ENCODE peak calls at places on chromosomes 1 and 21, in seven cellular contexts. U is Peyer's patch, Y is mucosa of descending colon, G is progenitor cell of endocrine pancreas, J is ovary, Z is AG04449, K is SK-N-SH. E is an unnamed sample.

GRCh38 chr1:22508329-22508728 is 55.0 kb upstream of the EPHA8 start:
- DNase-seq in U (no peak), Y (no peak), G (no peak), J (no peak), Z (no peak), K (no peak), E (no peak)

GRCh38 chr1:41659159-41659495 is 174.6 kb upstream of the EDN2 start:
- DNase-seq in U (no peak), Y (no peak), G (no peak), J (no peak), Z (no peak), K (no peak), E (no peak)

GRCh38 chr1:84298688-84299535 is 2.6 kb upstream of the SAMD13 start:
- DNase-seq in U (peak; percentile 23), Y (peak; percentile 69), G (peak; percentile 30), J (no peak), Z (no peak), K (peak; percentile 77), E (no peak)

GRCh38 chr1:23352096-23352695 is 8.1 kb upstream of the HNRNPR start:
- DNase-seq in U (no peak), Y (no peak), G (no peak), J (no peak), Z (no peak), K (no peak), E (no peak)

GRCh38 chr1:40630488-40631223 is 34.8 kb downstream of the RIMS3 start:
- DNase-seq in U (no peak), Y (no peak), G (peak; percentile 37), J (no peak), Z (no peak), K (peak; percentile 72), E (no peak)

GRCh38 chr1:187396226-187396625 is 567.5 kb downstream of the PLA2G4A start:
- DNase-seq in U (no peak), Y (no peak), G (no peak), J (no peak), Z (no peak), K (no peak), E (no peak)

GRCh38 chr1:205285391-205286101 is 36.0 kb downstream of the NUAK2 start:
- DNase-seq in U (peak; percentile 74), Y (peak; percentile 15), G (no peak), J (no peak), Z (no peak), K (no peak), E (peak; percentile 46)

GRCh38 chr1:52669696-52670095 is 28.5 kb downstream of the COA7 start:
- DNase-seq in U (no peak), Y (no peak), G (no peak), J (no peak), Z (peak; percentile 56), K (no peak), E (no peak)

GRCh38 chr1:67489643-67490042 is 59.4 kb upstream of the SERBP1 start:
- DNase-seq in U (no peak), Y (no peak), G (no peak), J (no peak), Z (no peak), K (peak; percentile 31), E (no peak)

DNA sequence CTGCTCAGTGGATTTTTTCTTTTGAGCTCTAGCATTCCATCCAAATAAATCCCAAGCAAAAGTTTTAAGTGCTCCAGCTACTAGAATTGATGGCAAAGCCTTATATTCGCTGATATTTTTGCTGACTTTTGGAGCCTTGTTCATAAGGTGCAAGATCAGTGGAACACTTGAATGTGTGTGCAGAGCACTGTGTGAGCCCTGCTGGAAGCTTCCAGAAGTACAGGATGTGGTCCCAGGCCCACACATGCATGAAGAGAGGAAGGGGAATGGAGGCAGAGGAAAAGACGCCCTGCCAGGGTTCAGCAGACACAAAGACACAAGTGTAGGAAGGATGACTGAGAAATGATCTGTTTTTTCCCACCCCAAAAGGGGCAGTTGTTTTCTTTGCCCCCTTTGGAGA is 169.4 kb downstream of the KCNJ6 start:
- DNase-seq in U (no peak), Y (no peak), G (no peak), J (no peak), Z (no peak), K (no peak), E (no peak)
- TF ChIP-seq CTCF in U (no peak), Y (no peak), G (peak; percentile 15), J (no peak), Z (no peak), K (no peak), E (no peak)

DNA sequence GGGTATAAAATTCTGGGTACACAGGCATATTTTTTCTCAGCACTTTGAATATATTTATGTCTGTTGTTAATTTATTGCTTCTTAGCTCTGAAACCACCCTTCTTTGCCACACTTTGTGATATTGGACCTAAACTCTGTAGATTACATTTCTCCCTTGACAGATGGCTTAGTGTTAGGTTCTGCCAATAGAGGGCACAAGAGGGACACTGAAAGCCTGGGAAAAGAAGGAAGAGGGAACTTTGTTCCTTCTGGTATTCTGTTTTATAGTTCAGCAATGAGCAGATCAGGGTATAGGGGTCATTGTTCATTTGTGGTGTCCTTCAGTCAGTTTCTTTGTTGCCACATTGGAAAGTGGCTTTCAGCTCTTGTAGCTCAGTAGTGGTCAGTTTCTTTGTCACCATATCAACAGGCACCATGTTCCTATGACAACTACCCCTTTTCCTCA is 423.5 kb upstream of the PROX1 start:
- DNase-seq in U (no peak), Y (no peak), G (no peak), J (no peak), Z (no peak), K (no peak), E (no peak)
- TF ChIP-seq CTCF in U (no peak), Y (peak; percentile 23), G (peak; percentile 35), J (no peak), Z (no peak), K (no peak), E (no peak)

GRCh38 chr1:94026869-94027388 is 94.0 kb downstream of the ABCA4 start:
- DNase-seq in U (no peak), Y (no peak), G (no peak), J (no peak), Z (no peak), K (no peak), E (no peak)

GRCh38 chr1:94027735-94028515 is 93.0 kb downstream of the ABCA4 start:
- DNase-seq in U (no peak), Y (no peak), G (no peak), J (no peak), Z (no peak), K (no peak), E (no peak)

GRCh38 chr1:94022471-94023189 is 98.3 kb downstream of the ABCA4 start:
- DNase-seq in U (no peak), Y (no peak), G (no peak), J (no peak), Z (peak; percentile 96), K (no peak), E (no peak)

GRCh38 chr1:94024109-94024792 is 96.7 kb downstream of the ABCA4 start:
- DNase-seq in U (no peak), Y (no peak), G (no peak), J (no peak), Z (no peak), K (no peak), E (no peak)

DNA sequence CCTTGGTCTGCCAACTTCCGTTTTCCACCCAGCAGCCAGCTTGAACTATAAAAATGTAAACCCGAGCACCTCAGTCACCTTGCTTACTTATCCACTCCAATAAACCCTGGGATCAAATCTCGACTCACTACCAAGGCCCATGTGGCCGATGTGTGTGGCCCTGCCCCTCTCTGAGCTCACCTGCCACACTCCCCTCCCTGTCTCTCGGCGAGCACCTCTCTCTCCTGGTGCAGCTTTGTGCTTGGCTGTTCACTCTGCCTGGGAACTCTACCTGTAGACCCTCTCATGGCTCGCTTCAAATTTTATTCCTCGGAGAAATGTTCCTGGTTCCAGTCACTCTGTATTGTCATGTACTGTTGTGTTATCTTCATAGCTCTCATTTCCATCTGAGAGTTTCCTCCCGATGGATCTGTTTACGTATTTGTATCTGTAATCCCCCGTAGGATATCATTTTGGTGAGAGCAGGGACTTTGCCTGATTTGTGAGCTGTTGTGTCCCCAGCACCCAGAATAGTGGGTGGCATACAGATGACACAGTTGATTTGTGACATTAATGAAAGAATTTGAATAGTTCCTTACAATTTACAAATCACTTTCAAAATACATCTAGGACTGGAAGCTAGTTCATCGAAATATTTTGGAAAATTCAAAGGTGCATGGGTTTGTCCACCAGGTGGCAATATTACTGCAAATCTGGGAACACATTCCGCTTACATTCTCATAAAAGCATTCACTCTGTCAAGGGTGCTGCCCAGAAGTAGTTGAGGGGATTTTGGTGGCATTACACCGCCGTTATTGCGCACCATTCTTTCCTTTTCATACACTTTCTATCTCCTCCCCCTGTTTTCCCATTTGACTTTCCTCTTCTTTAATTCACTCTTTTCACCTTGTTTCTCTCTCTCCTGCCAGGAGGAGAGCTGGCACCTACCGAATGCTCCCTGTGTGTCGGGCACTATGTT is 95.3 kb downstream of the ABCA4 start:
- DNase-seq in U (no peak), Y (no peak), G (no peak), J (peak; percentile 51), Z (no peak), K (peak; percentile 74), E (no peak)
- TF ChIP-seq CTCF in U (peak; percentile 44), Y (peak; percentile 65), G (peak; percentile 83), J (peak; percentile 81), Z (peak; percentile 41), K (peak; percentile 85), E (no peak)

GRCh38 chr1:192448026-192448578 is 127.5 kb upstream of the RGS1 start:
- DNase-seq in U (no peak), Y (no peak), G (no peak), J (no peak), Z (no peak), K (no peak), E (no peak)

GRCh38 chr1:192442736-192443135 is 125.9 kb downstream of the RGS21 start:
- DNase-seq in U (no peak), Y (no peak), G (no peak), J (no peak), Z (no peak), K (no peak), E (no peak)

GRCh38 chr1:192445243-192445642 is 128.5 kb downstream of the RGS21 start:
- DNase-seq in U (no peak), Y (no peak), G (no peak), J (no peak), Z (no peak), K (no peak), E (no peak)

GRCh38 chr1:192443616-192444015 is 126.8 kb downstream of the RGS21 start:
- DNase-seq in U (no peak), Y (no peak), G (no peak), J (no peak), Z (no peak), K (no peak), E (no peak)

GRCh38 chr1:192445849-192446489 is 129.2 kb downstream of the RGS21 start:
- DNase-seq in U (peak; percentile 41), Y (no peak), G (peak; percentile 39), J (peak; percentile 51), Z (no peak), K (no peak), E (no peak)
- TF ChIP-seq CTCF in U (peak; percentile 91), Y (peak; percentile 67), G (peak; percentile 89), J (peak; percentile 62), Z (peak; percentile 18), K (peak; percentile 97), E (peak; percentile 87)

DNA sequence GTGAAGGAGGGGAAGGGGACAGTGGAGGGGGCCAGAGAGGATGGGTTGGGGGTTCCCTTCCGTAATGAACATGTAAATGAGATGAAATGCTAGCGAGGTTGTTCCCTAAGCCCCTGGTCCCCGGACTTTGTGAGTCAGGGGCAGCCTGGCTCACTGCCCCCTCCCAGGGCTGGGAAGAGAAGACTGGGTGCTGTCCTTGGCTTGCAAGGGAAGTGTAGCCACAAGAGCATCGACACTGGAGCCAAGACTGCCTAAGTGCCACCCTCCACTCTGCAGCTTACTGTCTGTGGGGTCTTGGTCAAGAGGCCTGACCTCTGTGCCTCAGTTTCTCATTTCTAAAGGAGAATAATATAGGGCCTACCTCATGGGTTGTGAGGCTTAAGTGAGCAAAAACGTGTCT is 483 bp downstream of the PEAR1 start:
- DNase-seq in U (no peak), Y (peak; percentile 15), G (no peak), J (no peak), Z (no peak), K (no peak), E (no peak)
- TF ChIP-seq CTCF in U (no peak), Y (no peak), G (no peak), J (no peak), Z (no peak), K (no peak), E (no peak)